ENCODE peak calls at places on chromosomes 6 and 20, in five cellular contexts. G is astrocyte; S is dorsolateral prefrontal cortex; B is heart left ventricle; H is activated CD8-positive, alpha-beta memory T cell treated with anti-CD3 and anti-CD28 coated beads, Interleukin-2, amount 50 U/mL, for 4 hours. P is an unnamed sample.

GRCh38 chr6:26086214-26086613 is 1.0 kb upstream of the HFE start:
- DNase-seq in G (no peak), H (peak), B (no peak), S (no peak), P (no peak)

GRCh38 chr6:87808005-87808757 is 106.1 kb upstream of the AKIRIN2 start:
- DNase-seq in H (no peak), B (no peak), S (no peak), G (peak), P (no peak)

GRCh38 chr6:134171517-134171916 is 119.1 kb upstream of the SLC2A12 start:
- DNase-seq in B (no peak), H (no peak), S (no peak), G (no peak), P (no peak)

GRCh38 chr6:129750390-129750789 is 40.4 kb upstream of the ARHGAP18 start:
- DNase-seq in B (no peak), S (no peak), G (no peak), H (no peak), P (no peak)

GRCh38 chr6:20427856-20428255 is 26.2 kb downstream of the E2F3 start:
- DNase-seq in H (no peak), B (no peak), G (no peak), S (no peak), P (no peak)

GRCh38 chr20:37450344-37450743 is 70.7 kb upstream of the NNAT start:
- DNase-seq in H (no peak), B (no peak), G (no peak), S (no peak), P (no peak)

GRCh38 chr6:90100059-90100665 is 196.5 kb downstream of the BACH2 start:
- DNase-seq in S (no peak), G (peak), H (no peak), B (no peak), P (no peak)

GRCh38 chr6:150238294-150238693 is 95.5 kb downstream of the PPP1R14C start:
- DNase-seq in B (peak), G (no peak), S (no peak), H (no peak), P (peak)

GRCh38 chr6:31767096-31767645 is 4.7 kb downstream of the SAPCD1 start:
- DNase-seq in B (no peak), S (no peak), G (no peak), H (no peak), P (no peak)